ENCODE peak calls at places on chromosome 2, in nine cellular contexts. One of them, this sample, is unnamed.
A peak's percentile ranks its signal among the peaks of the same experiment; 100 is the strongest.

GRCh38 chr2:126858991-126859390 is 39.7 kb upstream of the TEX51 start:
- DNase-seq in stimulated activated effector memory CD8-positive, alpha-beta T cell treated with anti-CD3 and anti-CD28 coated beads, Interleukin-12 subunit alpha, Interleukin-12 subunit beta, amount 100 ng/mL, for 72 hours: no peak
- DNase-seq in stimulated activated CD8-positive, alpha-beta memory T cell treated with anti-CD3 and anti-CD28 coated beads, Interleukin-4, amount 100 ng/mL, for 1 hour: no peak
- DNase-seq in AG04449: no peak
- DNase-seq in occipital lobe: no peak
- DNase-seq in activated naive CD4-positive, alpha-beta T cell: no peak
- DNase-seq in OCI-LY7: no peak
- DNase-seq in B cell: no peak
- DNase-seq in A549: no peak
- DNase-seq in this sample: no peak

GRCh38 chr2:105344704-105345345 is 7.5 kb downstream of the C2orf49 start:
- DNase-seq in stimulated activated effector memory CD8-positive, alpha-beta T cell treated with anti-CD3 and anti-CD28 coated beads, Interleukin-12 subunit alpha, Interleukin-12 subunit beta, amount 100 ng/mL, for 72 hours: no peak
- DNase-seq in stimulated activated CD8-positive, alpha-beta memory T cell treated with anti-CD3 and anti-CD28 coated beads, Interleukin-4, amount 100 ng/mL, for 1 hour: no peak
- DNase-seq in AG04449: no peak
- DNase-seq in occipital lobe: no peak
- DNase-seq in activated naive CD4-positive, alpha-beta T cell: no peak
- DNase-seq in OCI-LY7: peak; percentile 50
- DNase-seq in B cell: no peak
- DNase-seq in A549: peak; percentile 18
- DNase-seq in this sample: no peak

GRCh38 chr2:224111576-224111975 is 72.5 kb upstream of the SERPINE2 start:
- DNase-seq in stimulated activated effector memory CD8-positive, alpha-beta T cell treated with anti-CD3 and anti-CD28 coated beads, Interleukin-12 subunit alpha, Interleukin-12 subunit beta, amount 100 ng/mL, for 72 hours: no peak
- DNase-seq in stimulated activated CD8-positive, alpha-beta memory T cell treated with anti-CD3 and anti-CD28 coated beads, Interleukin-4, amount 100 ng/mL, for 1 hour: no peak
- DNase-seq in AG04449: no peak
- DNase-seq in occipital lobe: no peak
- DNase-seq in activated naive CD4-positive, alpha-beta T cell: no peak
- DNase-seq in OCI-LY7: no peak
- DNase-seq in B cell: no peak
- DNase-seq in A549: no peak
- DNase-seq in this sample: no peak

GRCh38 chr2:881204-881918 is 69.3 kb upstream of the SNTG2 start:
- DNase-seq in stimulated activated effector memory CD8-positive, alpha-beta T cell treated with anti-CD3 and anti-CD28 coated beads, Interleukin-12 subunit alpha, Interleukin-12 subunit beta, amount 100 ng/mL, for 72 hours: no peak
- DNase-seq in stimulated activated CD8-positive, alpha-beta memory T cell treated with anti-CD3 and anti-CD28 coated beads, Interleukin-4, amount 100 ng/mL, for 1 hour: no peak
- DNase-seq in AG04449: no peak
- DNase-seq in occipital lobe: no peak
- DNase-seq in activated naive CD4-positive, alpha-beta T cell: no peak
- DNase-seq in OCI-LY7: no peak
- DNase-seq in B cell: no peak
- DNase-seq in A549: no peak
- DNase-seq in this sample: peak; percentile 4

GRCh38 chr2:231907765-231908164 is 18.4 kb downstream of the NPPC start:
- DNase-seq in stimulated activated effector memory CD8-positive, alpha-beta T cell treated with anti-CD3 and anti-CD28 coated beads, Interleukin-12 subunit alpha, Interleukin-12 subunit beta, amount 100 ng/mL, for 72 hours: no peak
- DNase-seq in stimulated activated CD8-positive, alpha-beta memory T cell treated with anti-CD3 and anti-CD28 coated beads, Interleukin-4, amount 100 ng/mL, for 1 hour: no peak
- DNase-seq in AG04449: no peak
- DNase-seq in occipital lobe: no peak
- DNase-seq in activated naive CD4-positive, alpha-beta T cell: no peak
- DNase-seq in OCI-LY7: no peak
- DNase-seq in B cell: no peak
- DNase-seq in A549: no peak
- DNase-seq in this sample: no peak

GRCh38 chr2:29655391-29656086 is 265.8 kb downstream of the ALK start:
- DNase-seq in stimulated activated effector memory CD8-positive, alpha-beta T cell treated with anti-CD3 and anti-CD28 coated beads, Interleukin-12 subunit alpha, Interleukin-12 subunit beta, amount 100 ng/mL, for 72 hours: no peak
- DNase-seq in stimulated activated CD8-positive, alpha-beta memory T cell treated with anti-CD3 and anti-CD28 coated beads, Interleukin-4, amount 100 ng/mL, for 1 hour: no peak
- DNase-seq in AG04449: no peak
- DNase-seq in occipital lobe: no peak
- DNase-seq in activated naive CD4-positive, alpha-beta T cell: no peak
- DNase-seq in OCI-LY7: no peak
- DNase-seq in B cell: no peak
- DNase-seq in A549: no peak
- DNase-seq in this sample: no peak

GRCh38 chr2:170972508-170973224 is 43.6 kb downstream of the GORASP2 start:
- DNase-seq in stimulated activated effector memory CD8-positive, alpha-beta T cell treated with anti-CD3 and anti-CD28 coated beads, Interleukin-12 subunit alpha, Interleukin-12 subunit beta, amount 100 ng/mL, for 72 hours: peak; percentile 48
- DNase-seq in stimulated activated CD8-positive, alpha-beta memory T cell treated with anti-CD3 and anti-CD28 coated beads, Interleukin-4, amount 100 ng/mL, for 1 hour: no peak
- DNase-seq in AG04449: no peak
- DNase-seq in occipital lobe: no peak
- DNase-seq in activated naive CD4-positive, alpha-beta T cell: no peak
- DNase-seq in OCI-LY7: no peak
- DNase-seq in B cell: no peak
- DNase-seq in A549: no peak
- DNase-seq in this sample: no peak

GRCh38 chr2:37456479-37456878 is 112.0 kb downstream of the QPCT start:
- DNase-seq in stimulated activated effector memory CD8-positive, alpha-beta T cell treated with anti-CD3 and anti-CD28 coated beads, Interleukin-12 subunit alpha, Interleukin-12 subunit beta, amount 100 ng/mL, for 72 hours: no peak
- DNase-seq in stimulated activated CD8-positive, alpha-beta memory T cell treated with anti-CD3 and anti-CD28 coated beads, Interleukin-4, amount 100 ng/mL, for 1 hour: no peak
- DNase-seq in AG04449: no peak
- DNase-seq in occipital lobe: no peak
- DNase-seq in activated naive CD4-positive, alpha-beta T cell: no peak
- DNase-seq in OCI-LY7: peak; percentile 51
- DNase-seq in B cell: no peak
- DNase-seq in A549: no peak
- DNase-seq in this sample: no peak

GRCh38 chr2:177433402-177433801 is 40.8 kb downstream of the AGPS start:
- DNase-seq in stimulated activated effector memory CD8-positive, alpha-beta T cell treated with anti-CD3 and anti-CD28 coated beads, Interleukin-12 subunit alpha, Interleukin-12 subunit beta, amount 100 ng/mL, for 72 hours: no peak
- DNase-seq in stimulated activated CD8-positive, alpha-beta memory T cell treated with anti-CD3 and anti-CD28 coated beads, Interleukin-4, amount 100 ng/mL, for 1 hour: no peak
- DNase-seq in AG04449: no peak
- DNase-seq in occipital lobe: no peak
- DNase-seq in activated naive CD4-positive, alpha-beta T cell: no peak
- DNase-seq in OCI-LY7: no peak
- DNase-seq in B cell: no peak
- DNase-seq in A549: no peak
- DNase-seq in this sample: no peak

GRCh38 chr2:42792583-42793313 is at the start of gene HAAO:
- DNase-seq in stimulated activated effector memory CD8-positive, alpha-beta T cell treated with anti-CD3 and anti-CD28 coated beads, Interleukin-12 subunit alpha, Interleukin-12 subunit beta, amount 100 ng/mL, for 72 hours: no peak
- DNase-seq in stimulated activated CD8-positive, alpha-beta memory T cell treated with anti-CD3 and anti-CD28 coated beads, Interleukin-4, amount 100 ng/mL, for 1 hour: no peak
- DNase-seq in AG04449: no peak
- DNase-seq in occipital lobe: no peak
- DNase-seq in activated naive CD4-positive, alpha-beta T cell: no peak
- DNase-seq in OCI-LY7: no peak
- DNase-seq in B cell: peak; percentile 78
- DNase-seq in A549: no peak
- DNase-seq in this sample: peak; percentile 62

GRCh38 chr2:171319164-171319810 is 114.5 kb downstream of the METTL8 start:
- DNase-seq in stimulated activated effector memory CD8-positive, alpha-beta T cell treated with anti-CD3 and anti-CD28 coated beads, Interleukin-12 subunit alpha, Interleukin-12 subunit beta, amount 100 ng/mL, for 72 hours: peak; percentile 70
- DNase-seq in stimulated activated CD8-positive, alpha-beta memory T cell treated with anti-CD3 and anti-CD28 coated beads, Interleukin-4, amount 100 ng/mL, for 1 hour: no peak
- DNase-seq in AG04449: peak; percentile 17
- DNase-seq in occipital lobe: no peak
- DNase-seq in activated naive CD4-positive, alpha-beta T cell: no peak
- DNase-seq in OCI-LY7: peak; percentile 64
- DNase-seq in B cell: no peak
- DNase-seq in A549: no peak
- DNase-seq in this sample: no peak

GRCh38 chr2:31446848-31447247 is 32.3 kb upstream of the XDH start:
- DNase-seq in stimulated activated effector memory CD8-positive, alpha-beta T cell treated with anti-CD3 and anti-CD28 coated beads, Interleukin-12 subunit alpha, Interleukin-12 subunit beta, amount 100 ng/mL, for 72 hours: no peak
- DNase-seq in stimulated activated CD8-positive, alpha-beta memory T cell treated with anti-CD3 and anti-CD28 coated beads, Interleukin-4, amount 100 ng/mL, for 1 hour: no peak
- DNase-seq in AG04449: peak; percentile 71
- DNase-seq in occipital lobe: no peak
- DNase-seq in activated naive CD4-positive, alpha-beta T cell: no peak
- DNase-seq in OCI-LY7: no peak
- DNase-seq in B cell: no peak
- DNase-seq in A549: no peak
- DNase-seq in this sample: no peak

GRCh38 chr2:7242189-7242867 is 325.1 kb downstream of the RNF144A start:
- DNase-seq in stimulated activated effector memory CD8-positive, alpha-beta T cell treated with anti-CD3 and anti-CD28 coated beads, Interleukin-12 subunit alpha, Interleukin-12 subunit beta, amount 100 ng/mL, for 72 hours: no peak
- DNase-seq in stimulated activated CD8-positive, alpha-beta memory T cell treated with anti-CD3 and anti-CD28 coated beads, Interleukin-4, amount 100 ng/mL, for 1 hour: no peak
- DNase-seq in AG04449: no peak
- DNase-seq in occipital lobe: no peak
- DNase-seq in activated naive CD4-positive, alpha-beta T cell: no peak
- DNase-seq in OCI-LY7: no peak
- DNase-seq in B cell: no peak
- DNase-seq in A549: no peak
- DNase-seq in this sample: no peak

GRCh38 chr2:95275151-95275515 is 884 bp downstream of the PROM2 start:
- DNase-seq in stimulated activated effector memory CD8-positive, alpha-beta T cell treated with anti-CD3 and anti-CD28 coated beads, Interleukin-12 subunit alpha, Interleukin-12 subunit beta, amount 100 ng/mL, for 72 hours: no peak
- DNase-seq in stimulated activated CD8-positive, alpha-beta memory T cell treated with anti-CD3 and anti-CD28 coated beads, Interleukin-4, amount 100 ng/mL, for 1 hour: no peak
- DNase-seq in AG04449: no peak
- DNase-seq in occipital lobe: no peak
- DNase-seq in activated naive CD4-positive, alpha-beta T cell: no peak
- DNase-seq in OCI-LY7: no peak
- DNase-seq in B cell: no peak
- DNase-seq in A549: no peak
- DNase-seq in this sample: no peak

GRCh38 chr2:197672494-197672893 is 2.9 kb downstream of the RFTN2 start:
- DNase-seq in stimulated activated effector memory CD8-positive, alpha-beta T cell treated with anti-CD3 and anti-CD28 coated beads, Interleukin-12 subunit alpha, Interleukin-12 subunit beta, amount 100 ng/mL, for 72 hours: no peak
- DNase-seq in stimulated activated CD8-positive, alpha-beta memory T cell treated with anti-CD3 and anti-CD28 coated beads, Interleukin-4, amount 100 ng/mL, for 1 hour: no peak
- DNase-seq in AG04449: no peak
- DNase-seq in occipital lobe: no peak
- DNase-seq in activated naive CD4-positive, alpha-beta T cell: no peak
- DNase-seq in OCI-LY7: no peak
- DNase-seq in B cell: no peak
- DNase-seq in A549: no peak
- DNase-seq in this sample: no peak

GRCh38 chr2:154392256-154392655 is 306.2 kb upstream of the KCNJ3 start:
- DNase-seq in stimulated activated effector memory CD8-positive, alpha-beta T cell treated with anti-CD3 and anti-CD28 coated beads, Interleukin-12 subunit alpha, Interleukin-12 subunit beta, amount 100 ng/mL, for 72 hours: no peak
- DNase-seq in stimulated activated CD8-positive, alpha-beta memory T cell treated with anti-CD3 and anti-CD28 coated beads, Interleukin-4, amount 100 ng/mL, for 1 hour: no peak
- DNase-seq in AG04449: no peak
- DNase-seq in occipital lobe: no peak
- DNase-seq in activated naive CD4-positive, alpha-beta T cell: no peak
- DNase-seq in OCI-LY7: peak; percentile 70
- DNase-seq in B cell: no peak
- DNase-seq in A549: no peak
- DNase-seq in this sample: no peak

GRCh38 chr2:212609499-212609898 is 70.9 kb upstream of the ERBB4 start:
- DNase-seq in stimulated activated effector memory CD8-positive, alpha-beta T cell treated with anti-CD3 and anti-CD28 coated beads, Interleukin-12 subunit alpha, Interleukin-12 subunit beta, amount 100 ng/mL, for 72 hours: no peak
- DNase-seq in stimulated activated CD8-positive, alpha-beta memory T cell treated with anti-CD3 and anti-CD28 coated beads, Interleukin-4, amount 100 ng/mL, for 1 hour: no peak
- DNase-seq in AG04449: no peak
- DNase-seq in occipital lobe: no peak
- DNase-seq in activated naive CD4-positive, alpha-beta T cell: no peak
- DNase-seq in OCI-LY7: no peak
- DNase-seq in B cell: no peak
- DNase-seq in A549: no peak
- DNase-seq in this sample: no peak

GRCh38 chr2:68560583-68560982 is 82.8 kb upstream of the PROKR1 start:
- DNase-seq in stimulated activated effector memory CD8-positive, alpha-beta T cell treated with anti-CD3 and anti-CD28 coated beads, Interleukin-12 subunit alpha, Interleukin-12 subunit beta, amount 100 ng/mL, for 72 hours: no peak
- DNase-seq in stimulated activated CD8-positive, alpha-beta memory T cell treated with anti-CD3 and anti-CD28 coated beads, Interleukin-4, amount 100 ng/mL, for 1 hour: no peak
- DNase-seq in AG04449: no peak
- DNase-seq in occipital lobe: no peak
- DNase-seq in activated naive CD4-positive, alpha-beta T cell: no peak
- DNase-seq in OCI-LY7: no peak
- DNase-seq in B cell: no peak
- DNase-seq in A549: no peak
- DNase-seq in this sample: no peak

This sample was measured in mucosa of gallbladder.